ENCODE peak calls at places on chromosome 5, in five cellular contexts. Y is GM03348, A is NCI-H2171 treated with DMSO at 0.1 percent for 48 hours, F is ACHN, V is NCI-H2029. D is an unnamed sample.

GRCh38 chr5:73816656-73817420 is 190.8 kb downstream of the ARHGEF28 start:
- DNase-seq in F (peak), V (no peak), Y (peak), A (no peak), D (no peak)

GRCh38 chr5:158431369-158432029 is 572.6 kb upstream of the CLINT1 start:
- DNase-seq in V (no peak), A (peak), F (no peak), Y (peak), D (no peak)

GRCh38 chr5:2805080-2805479 is 53.6 kb upstream of the IRX2 start:
- DNase-seq in V (no peak), A (no peak), Y (no peak), F (no peak), D (no peak)

GRCh38 chr5:43874772-43875171 is 271.8 kb downstream of the NNT start:
- DNase-seq in A (no peak), V (no peak), Y (peak), F (no peak), D (no peak)

GRCh38 chr5:17713301-17713700 is 79.0 kb downstream of the TAF11L14 start:
- DNase-seq in F (no peak), Y (no peak), V (no peak), A (no peak), D (no peak)

GRCh38 chr5:176901260-176902101 is 2.3 kb upstream of the HK3 start:
- DNase-seq in F (peak), V (no peak), A (no peak), Y (no peak), D (no peak)

GRCh38 chr5:113124914-113125313 is 148.3 kb downstream of the DCP2 start:
- DNase-seq in Y (no peak), F (no peak), A (no peak), V (no peak), D (no peak)

GRCh38 chr5:58286741-58287140 is 173.1 kb downstream of the PLK2 start:
- DNase-seq in V (no peak), A (no peak), F (no peak), Y (no peak), D (no peak)